ENCODE peak calls at places on chromosomes 16 and 17, in eight cellular contexts. A is mucosa of descending colon, K is A549, E is heart left ventricle, J is NT2/D1, F is left ventricle myocardium inferior, C is fibroblast of lung, X is right lobe of liver. M is an unnamed sample. For H3K4me1 and H3K9me3, the result is how much of the 10 kb centered on the place peaks cover.

GRCh38 chr17:65523411-65523810 is 38.0 kb downstream of the AXIN2 start:
- DNase-seq in E (no peak), K (no peak), X (no peak), F (no peak), J (no peak), C (peak), A (no peak), M (no peak)

GRCh38 chr17:83155128-83156081 is 76.0 kb downstream of the METRNL start:
- DNase-seq in C (peak), X (no peak), K (no peak), F (no peak), A (no peak), E (peak), J (no peak), M (no peak)

GRCh38 chr16:4358831-4359561 is 7.9 kb upstream of the PAM16 start:
- DNase-seq in E (peak), A (peak), F (peak), J (peak), C (no peak), K (peak), X (peak), M (peak)

GRCh38 chr17:31413871-31414589 is 22.6 kb downstream of the RAB11FIP4 start:
- DNase-seq in E (peak), C (peak), X (no peak), A (peak), F (no peak), J (no peak), K (no peak), M (no peak)

GRCh38 chr17:36534117-36534880 is at the start of gene MYO19:
- DNase-seq in C (peak), A (peak), E (peak), X (peak), K (peak), F (peak), J (no peak), M (peak)

GRCh38 chr17:50234581-50234980 is 33.1 kb upstream of the COL1A1 start:
- DNase-seq in F (no peak), J (no peak), X (no peak), A (no peak), K (no peak), C (peak), E (no peak), M (no peak)

GRCh38 chr17:1197781-1198490 is 18.2 kb upstream of the ABR start:
- DNase-seq in F (peak), C (peak), X (peak), J (no peak), A (peak), E (peak), K (no peak), M (no peak)

GRCh38 chr16:55370762-55371482 is 46.9 kb downstream of the IRX6 start:
- DNase-seq in X (peak), C (peak), F (peak), A (no peak), J (peak), K (peak), E (peak), M (peak)

GRCh38 chr16:73697336-73697735 is 599.3 kb upstream of the PSMD7 start:
- DNase-seq in A (no peak), X (no peak), F (no peak), C (no peak), E (no peak), J (no peak), K (no peak), M (no peak)

GRCh38 chr17:69724236-69724635 is 309.7 kb downstream of the MAP2K6 start:
- DNase-seq in K (no peak), X (no peak), E (no peak), F (no peak), C (peak), A (no peak), J (no peak), M (no peak)

GRCh38 chr17:83200746-83201145 is 121.3 kb downstream of the METRNL start:
- DNase-seq in C (no peak), K (no peak), J (no peak), X (peak), E (peak), F (peak), A (peak), M (no peak)

GRCh38 chr16:82016268-82016667 is 5.0 kb upstream of the SDR42E1 start:
- DNase-seq in X (no peak), A (no peak), J (peak), K (peak), F (no peak), C (peak), E (no peak), M (no peak)

GRCh38 chr17:58529275-58529674 is 14.8 kb upstream of the MTMR4 start:
- DNase-seq in J (no peak), E (no peak), K (no peak), F (no peak), X (no peak), A (no peak), C (no peak), M (no peak)
- H3K4me1 ChIP-seq in J (under half), E (under half), K (under half), F (half or more), X (under half), A (under half), C (under half), M (under half)

GRCh38 chr17:38452719-38453118 is 24.5 kb downstream of the ARHGAP23 start:
- DNase-seq in X (no peak), C (no peak), A (no peak), E (no peak), F (no peak), K (no peak), J (no peak), M (no peak)
- H3K4me3 ChIP-seq in X (no peak), C (no peak), A (no peak), E (no peak), F (peak), K (no peak), J (peak), M (no peak)

GRCh38 chr16:35735403-35736251 is 2276.2 kb downstream of the TP53TG3F start:
- DNase-seq in K (no peak), F (no peak), J (no peak), A (peak), C (no peak), X (no peak), E (no peak), M (no peak)

GRCh38 chr16:35733971-35734702 is 2274.7 kb downstream of the TP53TG3F start:
- DNase-seq in X (no peak), J (no peak), E (no peak), K (no peak), A (no peak), F (no peak), C (no peak), M (no peak)

GRCh38 chr16:35737076-35737475 is 2277.7 kb downstream of the TP53TG3F start:
- DNase-seq in X (no peak), C (no peak), E (no peak), K (no peak), J (no peak), A (no peak), F (no peak), M (no peak)

GRCh38 chr16:35733278-35733965 is 2274.0 kb downstream of the TP53TG3F start:
- DNase-seq in F (no peak), C (no peak), K (no peak), E (no peak), X (no peak), A (no peak), J (no peak), M (no peak)

GRCh38 chr16:35734728-35735402 is 2275.5 kb downstream of the TP53TG3F start:
- DNase-seq in F (no peak), X (no peak), J (no peak), A (no peak), E (no peak), C (no peak), K (no peak), M (no peak)
- H3K9me3 ChIP-seq in F (under half), X (under half), J (under half), A (half or more), E (under half), C (under half), K (under half), M (under half)

GRCh38 chr16:20853981-20854620 is 46.1 kb downstream of the DCUN1D3 start:
- DNase-seq in C (peak), F (no peak), K (no peak), E (no peak), A (no peak), J (no peak), X (no peak), M (no peak)
- H3K4me1 ChIP-seq in C (under half), F (half or more), K (half or more), E (half or more), A (under half), J (under half), X (under half), M (under half)

GRCh38 chr17:62807812-62808575 is at the start of gene MARCHF10:
- DNase-seq in K (no peak), F (no peak), C (peak), J (no peak), E (no peak), X (peak), A (peak), M (peak)
- H3K4me3 ChIP-seq in K (peak), F (peak), C (no peak), J (peak), E (peak), X (no peak), A (no peak), M (peak)

DNA sequence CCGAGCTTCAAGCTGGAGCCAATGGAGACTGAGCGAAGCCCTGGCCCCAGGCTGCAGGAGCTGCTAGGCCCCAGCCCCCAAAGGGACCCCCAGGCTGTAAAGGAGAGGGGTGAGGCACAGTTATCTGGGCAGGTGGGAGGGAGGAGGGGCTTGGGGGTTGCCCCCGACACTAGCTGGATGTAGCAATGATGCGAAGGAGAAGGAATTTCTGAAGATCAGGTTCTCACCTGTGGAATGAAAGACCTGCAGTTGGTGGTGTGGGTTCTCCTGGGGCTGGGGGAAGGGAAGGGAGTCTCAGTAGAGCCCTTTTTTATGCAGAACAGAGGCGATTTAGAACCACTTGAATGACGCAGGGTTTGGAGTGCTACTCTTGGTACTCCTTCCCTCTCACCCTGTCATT is 1.8 kb downstream of the ZNF263 start:
- DNase-seq in X (no peak), E (no peak), C (no peak), F (no peak), K (no peak), A (no peak), J (no peak), M (no peak)
- H3K9me3 ChIP-seq in X (under half), E (under half), C (under half), F (half or more), K (half or more), A (under half), J (under half), M (under half)

GRCh38 chr17:68356949-68357455 is 65.7 kb downstream of the ARSG start:
- DNase-seq in K (no peak), J (no peak), A (no peak), F (no peak), E (no peak), C (peak), X (no peak), M (no peak)
- H3K4me1 ChIP-seq in K (under half), J (under half), A (under half), F (under half), E (under half), C (under half), X (under half), M (under half)